ENCODE peak calls at places on chromosomes 4 and X, in ten cellular contexts. K is uterus, Z is right lobe of liver, S is gastrocnemius medialis, N is suprapubic skin, J is ovary, T is IMR-90, W is A549, L is HCT116, U is endothelial cell of umbilical vein. A is an unnamed sample.

GRCh38 chr4:101967697-101968346 is 177.3 kb downstream of the BANK1 start:
- DNase-seq in K (no peak), Z (no peak), S (no peak), N (no peak), J (no peak), T (no peak), W (no peak), L (no peak), U (no peak), A (no peak)

GRCh38 chr4:126465341-126465740 is 1150.6 kb downstream of the FAT4 start:
- DNase-seq in K (no peak), Z (no peak), S (no peak), N (no peak), J (no peak), T (peak; percentile 35), W (no peak), L (no peak), U (no peak), A (no peak)

GRCh38 chr4:31052519-31052918 is 332.4 kb downstream of the PCDH7 start:
- DNase-seq in K (no peak), Z (no peak), S (no peak), N (no peak), J (no peak), T (no peak), W (no peak), L (no peak), U (no peak), A (no peak)

GRCh38 chrX:154021131-154021611 is 1.5 kb upstream of the IRAK1 start:
- DNase-seq in K (no peak), Z (no peak), S (no peak), N (no peak), J (no peak), T (peak; percentile 56), W (no peak), L (no peak), U (peak; percentile 56), A (no peak)

GRCh38 chr4:83266689-83267088 is 17.9 kb downstream of the COQ2 start:
- DNase-seq in K (no peak), Z (no peak), S (no peak), N (no peak), J (no peak), T (no peak), W (no peak), L (no peak), U (no peak), A (no peak)

GRCh38 chrX:153446950-153447580 is 1.2 kb upstream of the TREX2 start:
- DNase-seq in K (no peak), Z (no peak), S (no peak), N (no peak), J (no peak), T (no peak), W (no peak), L (no peak), U (no peak), A (no peak)

GRCh38 chrX:12007881-12008280 is 130.4 kb upstream of the FRMPD4 start:
- DNase-seq in K (no peak), Z (no peak), S (no peak), N (no peak), J (no peak), T (peak; percentile 84), W (peak; percentile 17), L (peak; percentile 4), U (peak; percentile 18), A (no peak)

GRCh38 chrX:138946941-138947340 is 235.4 kb upstream of the FGF13 start:
- DNase-seq in K (no peak), Z (no peak), S (no peak), N (no peak), J (no peak), T (no peak), W (no peak), L (no peak), U (no peak), A (no peak)

GRCh38 chr4:149645790-149646189 is 169.9 kb downstream of the IQCM start:
- DNase-seq in K (no peak), Z (no peak), S (no peak), N (no peak), J (no peak), T (no peak), W (no peak), L (no peak), U (no peak), A (no peak)

GRCh38 chr4:176920694-176921093 is 128.0 kb upstream of the VEGFC start:
- DNase-seq in K (no peak), Z (no peak), S (no peak), N (no peak), J (no peak), T (peak; percentile 88), W (no peak), L (no peak), U (peak; percentile 91), A (no peak)

DNA sequence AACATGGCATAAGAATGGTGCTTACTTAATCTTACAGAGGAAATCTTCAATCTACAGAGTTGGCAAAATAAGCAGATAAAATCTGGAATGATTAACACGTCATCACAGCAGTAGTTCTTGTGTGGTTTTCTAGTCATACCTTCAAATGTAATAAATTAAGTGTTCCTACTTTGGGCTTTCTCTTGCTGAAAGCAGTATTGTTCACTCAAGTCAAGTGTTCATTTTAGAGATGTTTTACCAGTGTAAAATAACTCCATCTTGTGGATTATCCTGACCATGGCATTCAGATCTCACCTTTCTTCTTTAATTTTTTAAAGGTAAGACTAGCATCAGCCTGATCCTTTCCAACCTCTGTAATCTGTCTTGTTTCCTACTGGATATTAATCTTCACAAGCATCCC is 72.9 kb downstream of the ADAMTS3 start:
- DNase-seq in K (no peak), Z (no peak), S (no peak), N (no peak), J (no peak), T (no peak), W (no peak), L (no peak), U (no peak), A (no peak)
- TF ChIP-seq CTCF in K (no peak), Z (no peak), S (no peak), N (no peak), J (no peak), T (peak; percentile 11), W (no peak), L (no peak), U (no peak), A (no peak)

DNA sequence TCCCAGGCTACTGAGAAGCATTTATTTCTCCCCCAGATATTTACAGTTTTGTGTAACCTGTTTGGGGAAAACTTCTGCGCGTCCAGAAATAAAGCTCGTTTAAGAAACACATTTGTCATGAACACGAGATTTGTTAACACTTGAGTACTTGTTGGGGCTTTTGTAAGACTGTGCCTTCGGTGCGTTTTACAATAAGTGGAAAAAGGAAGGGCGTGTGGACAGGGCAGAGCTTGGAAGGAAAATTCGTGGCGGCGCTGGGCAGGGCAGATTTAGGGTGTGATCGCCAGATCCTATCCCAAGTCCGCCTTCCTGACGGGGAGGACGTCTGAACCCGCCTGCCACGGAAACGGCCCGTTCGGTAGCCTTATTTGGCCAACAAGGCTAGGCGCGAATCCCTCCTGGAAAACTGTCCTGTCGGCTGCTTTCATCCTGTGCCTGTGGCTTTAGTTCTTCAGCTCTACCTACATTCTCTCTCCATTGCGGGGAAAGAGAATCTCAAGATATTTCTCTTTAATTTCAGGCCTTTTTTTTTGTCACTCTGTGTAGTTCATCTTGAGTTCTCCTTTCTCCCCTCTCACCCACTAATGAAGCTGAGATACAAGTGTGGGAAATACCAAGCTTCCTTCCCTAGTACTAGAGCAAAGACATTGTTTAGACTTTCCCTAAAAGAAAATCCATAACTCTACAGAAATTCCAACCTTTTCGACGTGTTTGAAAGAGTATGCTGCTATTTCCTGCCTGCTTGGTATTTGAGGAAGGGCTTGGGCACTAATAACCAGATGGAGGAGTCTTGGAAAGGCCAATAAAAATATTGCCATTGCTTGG is 946 bp downstream of the PDLIM5 start:
- DNase-seq in K (peak; percentile 81), Z (peak; percentile 93), S (peak; percentile 93), N (peak; percentile 94), J (peak; percentile 79), T (peak; percentile 82), W (peak; percentile 17), L (peak; percentile 61), U (peak; percentile 80), A (peak; percentile 76)
- TF ChIP-seq POLR2A in K (peak; percentile 62), Z (peak; percentile 67), S (peak; percentile 86), N (peak; percentile 57), J (no peak), T (no peak), W (no peak), L (no peak), U (peak; percentile 14), A (no peak)

GRCh38 chrX:49164589-49165360 is 2.2 kb downstream of the MAGIX start:
- DNase-seq in K (no peak), Z (no peak), S (no peak), N (no peak), J (no peak), T (no peak), W (no peak), L (no peak), U (no peak), A (no peak)

GRCh38 chrX:49167740-49168108 is 4.0 kb upstream of the PLP2 start:
- DNase-seq in K (no peak), Z (no peak), S (no peak), N (no peak), J (no peak), T (no peak), W (no peak), L (no peak), U (no peak), A (no peak)

GRCh38 chrX:49166914-49167739 is 4.6 kb downstream of the MAGIX start:
- DNase-seq in K (peak; percentile 72), Z (no peak), S (peak; percentile 83), N (peak; percentile 81), J (peak; percentile 70), T (peak; percentile 73), W (no peak), L (no peak), U (peak; percentile 58), A (peak; percentile 47)

GRCh38 chrX:49163555-49164419 is 1.2 kb downstream of the MAGIX start:
- DNase-seq in K (peak; percentile 88), Z (peak; percentile 90), S (peak; percentile 87), N (peak; percentile 91), J (peak; percentile 92), T (peak; percentile 73), W (peak; percentile 72), L (peak; percentile 63), U (peak; percentile 80), A (peak; percentile 83)

GRCh38 chrX:49165901-49166881 is 3.6 kb downstream of the MAGIX start:
- DNase-seq in K (peak; percentile 52), Z (peak; percentile 69), S (peak; percentile 86), N (no peak), J (peak; percentile 81), T (peak; percentile 61), W (no peak), L (peak; percentile 85), U (peak; percentile 66), A (peak; percentile 48)
- TF ChIP-seq CTCF in K (no peak), Z (no peak), S (peak; percentile 33), N (no peak), J (no peak), T (no peak), W (no peak), L (peak; percentile 45), U (peak; percentile 18), A (peak; percentile 35)

DNA sequence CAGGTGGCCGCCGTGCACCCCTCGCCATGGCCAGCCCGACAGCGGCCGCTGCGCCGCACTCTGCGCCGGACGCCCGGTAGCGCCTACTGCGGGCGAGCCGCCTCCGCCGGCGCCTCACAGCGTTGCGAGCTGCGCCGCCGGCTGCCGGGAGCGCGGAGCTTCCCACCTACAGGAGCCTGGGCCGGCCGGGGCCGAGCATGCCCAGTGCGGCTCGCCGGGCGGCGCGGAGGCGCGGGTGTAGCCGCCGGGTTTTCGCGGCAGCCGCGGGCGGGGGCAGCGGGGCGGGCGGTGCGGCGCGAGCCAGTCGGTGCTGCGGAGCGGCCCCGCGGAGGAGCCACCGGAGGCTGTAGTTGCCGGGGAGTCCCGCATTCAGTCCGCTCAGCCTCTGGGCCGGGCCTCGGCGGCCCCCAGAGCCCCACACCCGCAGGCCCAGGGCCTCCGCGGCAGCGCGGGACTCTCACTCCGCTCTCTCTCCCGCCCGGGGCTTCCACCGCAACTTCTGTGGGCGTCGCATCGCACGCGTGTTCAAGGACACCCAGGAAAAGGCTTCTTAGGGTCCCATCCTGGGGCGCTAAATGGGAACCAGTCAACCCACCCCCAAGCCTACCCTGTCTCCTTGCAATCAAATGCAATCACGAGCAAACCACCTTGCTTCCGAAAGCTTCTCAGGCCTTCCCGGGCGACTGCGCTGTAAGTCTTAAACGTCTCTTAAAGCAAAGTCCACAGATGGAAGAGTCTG is at the start of gene MFAP3L:
- DNase-seq in K (peak; percentile 90), Z (peak; percentile 94), S (peak; percentile 84), N (peak; percentile 88), J (peak; percentile 81), T (peak; percentile 84), W (peak; percentile 71), L (peak; percentile 75), U (peak; percentile 81), A (peak; percentile 66)
- TF ChIP-seq POLR2A in K (peak; percentile 87), Z (peak; percentile 87), S (peak; percentile 86), N (peak; percentile 58), J (peak; percentile 35), T (no peak), W (no peak), L (peak; percentile 50), U (no peak), A (peak; percentile 61)